ENCODE peak calls at places on chromosome X, in four cellular contexts. A, P, Y and G are unnamed samples.

GRCh38 chrX:131895807-131896206 is 127.3 kb upstream of the STK26 start:
- DNase-seq in Y (no peak), P (no peak), A (no peak), G (no peak)

GRCh38 chrX:31590581-31591113 is 518.8 kb upstream of the FTHL17 start:
- DNase-seq in A (no peak), P (no peak), Y (peak), G (no peak)

GRCh38 chrX:16771483-16772398 is 14.5 kb upstream of the TXLNG start:
- DNase-seq in P (peak), Y (no peak), A (no peak), G (no peak)

GRCh38 chrX:150983526-150984163 is 510 bp downstream of the HMGB3 start:
- DNase-seq in A (no peak), Y (peak), P (no peak), G (no peak)

GRCh38 chrX:103818844-103819243 is 13.2 kb downstream of the RAB9B start:
- DNase-seq in A (no peak), Y (peak), P (no peak), G (no peak)

GRCh38 chrX:107710617-107711391 is 64.8 kb downstream of the TSC22D3 start:
- DNase-seq in P (peak), Y (peak), A (no peak), G (peak)

GRCh38 chrX:14934423-14934822 is 61.2 kb downstream of the MOSPD2 start:
- DNase-seq in A (no peak), P (no peak), Y (no peak), G (no peak)

GRCh38 chrX:45381366-45381765 is 180.7 kb upstream of the DIPK2B start:
- DNase-seq in A (no peak), Y (no peak), P (no peak), G (no peak)

GRCh38 chrX:10119399-10119990 is 37.3 kb upstream of the CLCN4 start:
- DNase-seq in P (peak), Y (peak), A (peak), G (peak)

GRCh38 chrX:153803211-153804099 is 9.0 kb downstream of the SSR4 start:
- DNase-seq in P (no peak), Y (no peak), A (no peak), G (no peak)

GRCh38 chrX:30935985-30936384 is 46.9 kb upstream of the TAB3 start:
- DNase-seq in P (no peak), Y (peak), A (no peak), G (no peak)